ENCODE peak calls at places on chromosomes 13 and 19, in nine cellular contexts. Q is mammary epithelial cell, C is lower lobe of right lung, Z is A549, R is fibroblast of lung, N is GM23338, S is psoas muscle, G is uterus, W is stomach. J is an unnamed sample. For H3K4me1, the result is how much of the 10 kb centered on the place peaks cover.

GRCh38 chr19:3224346-3225325 is at the start of gene CELF5:
- DNase-seq in Q (no peak), C (no peak), Z (peak), R (no peak), N (peak), S (no peak), G (no peak), W (peak), J (no peak)

GRCh38 chr19:30066781-30067759 is 125.0 kb downstream of the URI1 start:
- DNase-seq in Q (no peak), C (peak), Z (no peak), R (no peak), N (no peak), S (no peak), G (no peak), W (peak), J (no peak)

GRCh38 chr13:32087955-32088747 is 56.6 kb downstream of the FRY start:
- DNase-seq in Q (no peak), C (no peak), Z (no peak), R (peak), N (no peak), S (no peak), G (no peak), W (no peak), J (no peak)

GRCh38 chr13:43377149-43377548 is 353.8 kb downstream of the DNAJC15 start:
- DNase-seq in Q (no peak), C (no peak), Z (no peak), R (peak), N (no peak), S (peak), G (no peak), W (no peak), J (no peak)

GRCh38 chr13:35765387-35765786 is 288.9 kb upstream of the MAB21L1 start:
- DNase-seq in Q (no peak), C (no peak), Z (no peak), R (no peak), N (no peak), S (no peak), G (no peak), W (no peak), J (no peak)

GRCh38 chr19:11268783-11269267 is 6.5 kb upstream of the DOCK6 start:
- DNase-seq in Q (peak), C (peak), Z (no peak), R (peak), N (no peak), S (peak), G (peak), W (peak), J (peak)

GRCh38 chr19:1223018-1223855 is 14.6 kb downstream of the CBARP start:
- DNase-seq in Q (no peak), C (no peak), Z (no peak), R (peak), N (peak), S (peak), G (no peak), W (no peak), J (no peak)

GRCh38 chr13:38099751-38100150 is 230.2 kb upstream of the TRPC4 start:
- DNase-seq in Q (no peak), C (no peak), Z (no peak), R (no peak), N (no peak), S (no peak), G (no peak), W (no peak), J (no peak)

GRCh38 chr19:29086646-29087045 is 126.3 kb downstream of the UQCRFS1 start:
- DNase-seq in Q (no peak), C (no peak), Z (no peak), R (no peak), N (no peak), S (no peak), G (no peak), W (no peak), J (no peak)

DNA sequence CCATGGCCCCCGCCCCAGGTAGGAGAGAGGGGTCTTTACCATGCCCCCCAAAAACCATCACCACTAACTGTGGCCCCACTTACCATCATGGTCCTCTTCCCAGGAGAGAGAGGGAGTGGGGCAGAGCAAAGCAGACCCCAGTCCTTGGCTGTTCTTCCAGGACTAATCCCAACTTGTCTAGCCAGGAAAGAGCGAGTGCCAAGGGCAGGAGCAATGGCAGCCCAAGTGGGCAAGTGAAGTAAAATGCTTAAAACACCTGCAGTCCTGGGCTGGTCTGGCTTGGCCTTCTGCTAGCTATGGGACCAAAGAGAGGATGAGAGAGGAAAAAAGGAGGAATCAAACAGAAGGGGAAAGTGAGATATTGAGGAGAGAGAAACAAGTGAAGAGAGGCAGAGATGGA is 17.9 kb downstream of the ZSWIM4 start:
- DNase-seq in Q (no peak), C (no peak), Z (no peak), R (no peak), N (no peak), S (no peak), G (no peak), W (no peak), J (no peak)
- H3K4me1 ChIP-seq in Q (under half), C (under half), Z (under half), R (under half), N (under half), S (under half), G (under half), W (under half), J (under half)

DNA sequence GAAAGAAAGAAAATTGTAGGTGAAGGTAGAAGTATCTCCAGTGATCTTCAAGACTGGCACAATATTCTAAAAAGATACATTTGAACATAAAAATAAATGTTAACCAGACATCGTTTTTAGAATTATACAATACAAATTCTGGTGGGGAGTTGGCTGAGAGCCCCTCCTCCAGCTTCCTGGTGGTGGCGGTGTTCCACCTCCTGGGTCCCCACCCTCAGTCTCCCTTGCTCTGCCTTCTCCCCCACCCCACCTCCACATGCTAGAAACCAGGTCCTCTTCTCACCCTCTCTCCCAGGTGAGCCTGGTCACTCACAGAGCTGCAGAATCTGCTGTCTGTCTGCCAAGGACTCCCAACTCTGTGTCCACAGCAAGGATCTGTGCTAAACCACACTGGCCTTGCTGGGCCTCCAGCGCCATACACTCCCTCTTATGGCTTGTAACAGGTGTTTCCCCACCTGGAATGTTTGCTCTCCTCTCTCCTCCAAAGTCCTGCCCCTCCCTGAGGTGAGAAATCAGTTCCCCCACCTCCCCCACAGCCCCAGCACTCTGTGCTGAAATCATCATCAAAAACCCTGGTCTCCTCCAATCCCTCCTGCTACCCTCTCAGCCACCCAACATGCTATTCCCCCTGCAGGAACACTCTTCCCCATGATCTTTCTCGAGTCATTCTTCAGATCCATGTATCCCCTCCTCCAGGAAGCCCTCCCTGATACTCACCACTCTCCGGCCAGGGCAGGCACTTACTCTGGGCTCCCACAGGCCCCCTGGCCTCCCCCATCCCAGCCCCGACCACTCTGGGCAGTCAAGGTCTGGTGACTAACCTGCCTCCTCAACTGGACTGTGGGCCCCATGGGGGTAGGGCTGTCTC is 20.5 kb upstream of the CYP2S1 start:
- DNase-seq in Q (no peak), C (peak), Z (no peak), R (no peak), N (no peak), S (no peak), G (no peak), W (peak), J (no peak)
- TF ChIP-seq CTCF in Q (no peak), C (no peak), Z (peak), R (no peak), N (peak), S (no peak), G (no peak), W (no peak), J (no peak)

GRCh38 chr13:106099765-106100164 is 435.7 kb downstream of the EFNB2 start:
- DNase-seq in Q (no peak), C (no peak), Z (no peak), R (no peak), N (no peak), S (no peak), G (no peak), W (no peak), J (no peak)
- H3K4me1 ChIP-seq in Q (under half), C (under half), Z (half or more), R (under half), N (under half), S (under half), G (under half), W (under half), J (under half)

DNA sequence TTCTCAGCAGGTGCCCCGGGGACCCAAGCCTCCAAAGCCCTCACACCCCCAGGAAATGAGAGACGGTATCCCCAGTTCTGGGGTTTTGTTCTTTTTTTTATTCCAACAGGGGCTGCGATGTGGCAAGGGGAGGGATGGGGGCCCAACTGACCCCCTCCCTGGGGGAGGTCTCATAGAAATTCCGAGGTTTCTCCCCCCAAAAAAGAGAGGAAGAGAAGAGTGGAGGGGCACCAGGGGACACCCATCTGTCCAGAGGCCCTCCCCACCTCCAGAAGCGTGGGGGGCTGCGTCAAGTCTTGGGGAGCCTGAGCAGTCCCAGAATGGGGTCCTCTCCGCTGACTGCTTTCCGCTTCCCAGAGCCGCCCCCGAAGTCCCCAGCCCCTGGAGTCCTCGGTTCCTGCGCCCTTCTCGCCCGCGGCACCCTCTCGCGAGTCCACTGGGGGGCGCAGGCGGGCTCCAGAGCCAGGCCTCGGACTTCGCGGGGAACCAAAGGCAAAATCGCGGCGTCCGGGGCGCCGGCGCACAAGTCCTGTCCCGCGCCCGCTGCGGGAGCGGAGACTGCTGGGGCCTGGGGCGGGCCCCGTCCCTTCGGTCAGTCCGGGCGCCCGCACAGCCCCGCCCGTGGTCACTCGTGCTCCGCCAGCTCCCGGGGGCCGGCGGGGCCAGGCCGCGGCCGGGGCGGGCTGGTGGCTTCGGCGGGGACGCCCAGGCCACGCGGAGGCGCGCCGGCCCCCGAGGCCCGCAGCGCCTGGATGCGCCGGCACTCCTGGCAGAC is 4.4 kb upstream of the ATP1A3 start:
- DNase-seq in Q (no peak), C (no peak), Z (peak), R (peak), N (peak), S (no peak), G (no peak), W (peak), J (no peak)
- TF ChIP-seq CTCF in Q (peak), C (peak), Z (peak), R (peak), N (peak), S (peak), G (no peak), W (peak), J (peak)

GRCh38 chr19:36009633-36010379 is 1.2 kb upstream of the SYNE4 start:
- DNase-seq in Q (no peak), C (no peak), Z (no peak), R (no peak), N (no peak), S (no peak), G (no peak), W (no peak), J (no peak)

GRCh38 chr19:36009220-36009619 is 607 bp upstream of the SYNE4 start:
- DNase-seq in Q (no peak), C (peak), Z (peak), R (peak), N (peak), S (peak), G (peak), W (peak), J (peak)

GRCh38 chr19:36010402-36010801 is 1.8 kb upstream of the SYNE4 start:
- DNase-seq in Q (no peak), C (no peak), Z (no peak), R (no peak), N (no peak), S (no peak), G (no peak), W (no peak), J (no peak)

GRCh38 chr19:36006955-36007354 is 1.7 kb downstream of the SYNE4 start:
- DNase-seq in Q (no peak), C (no peak), Z (no peak), R (no peak), N (no peak), S (no peak), G (no peak), W (no peak), J (no peak)

DNA sequence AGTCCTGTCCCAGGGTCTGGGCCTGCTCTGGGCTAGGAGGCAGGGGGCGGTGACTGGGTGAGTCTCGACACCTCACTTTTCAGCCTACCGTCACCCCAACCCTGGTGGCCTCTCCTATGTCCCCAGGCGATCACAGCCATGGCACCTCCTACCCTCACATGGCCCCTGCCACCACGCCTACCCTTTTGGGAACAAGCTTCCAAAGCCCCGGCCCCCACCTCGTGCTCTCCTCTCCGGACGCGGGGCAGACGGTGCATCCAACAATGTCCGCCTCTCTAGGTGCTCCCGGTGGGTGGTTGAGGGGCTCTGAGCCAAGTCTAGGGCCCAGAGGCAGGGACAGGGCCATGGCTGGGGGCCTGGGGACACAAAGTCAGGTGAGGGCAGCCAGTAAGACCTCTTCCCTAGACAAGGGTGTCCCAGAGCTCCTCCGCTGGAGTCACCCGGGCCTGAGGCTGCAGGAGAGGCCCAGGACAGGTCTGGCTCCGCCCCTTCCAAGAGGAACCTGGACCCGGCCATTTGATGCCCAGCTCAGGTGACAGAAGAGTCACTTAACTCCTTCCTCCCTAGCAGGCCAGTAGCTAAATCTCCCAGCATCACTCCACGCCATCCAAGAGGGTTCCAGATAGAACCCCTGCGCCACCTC is at the start of gene SYNE4:
- DNase-seq in Q (no peak), C (peak), Z (no peak), R (no peak), N (peak), S (no peak), G (no peak), W (peak), J (no peak)
- H3K4me1 ChIP-seq in Q (under half), C (under half), Z (under half), R (under half), N (under half), S (under half), G (under half), W (under half), J (under half)

GRCh38 chr13:28485097-28485496 is 9.8 kb downstream of the FLT1 start:
- DNase-seq in Q (no peak), C (no peak), Z (no peak), R (no peak), N (no peak), S (no peak), G (no peak), W (no peak), J (no peak)

GRCh38 chr13:28485551-28485950 is 9.4 kb downstream of the FLT1 start:
- DNase-seq in Q (no peak), C (no peak), Z (no peak), R (no peak), N (peak), S (no peak), G (no peak), W (no peak), J (no peak)

GRCh38 chr13:28483313-28483931 is 11.5 kb downstream of the FLT1 start:
- DNase-seq in Q (no peak), C (no peak), Z (no peak), R (no peak), N (no peak), S (no peak), G (no peak), W (no peak), J (no peak)

GRCh38 chr13:28488376-28489005 is 6.4 kb downstream of the FLT1 start:
- DNase-seq in Q (no peak), C (no peak), Z (no peak), R (no peak), N (no peak), S (no peak), G (no peak), W (no peak), J (no peak)

GRCh38 chr13:28486144-28486543 is 8.8 kb downstream of the FLT1 start:
- DNase-seq in Q (no peak), C (no peak), Z (no peak), R (no peak), N (no peak), S (no peak), G (no peak), W (no peak), J (no peak)
- TF ChIP-seq CTCF in Q (no peak), C (no peak), Z (no peak), R (no peak), N (no peak), S (no peak), G (no peak), W (no peak), J (no peak)

GRCh38 chr13:101514695-101515275 is 62.3 kb downstream of the ITGBL1 start:
- DNase-seq in Q (peak), C (no peak), Z (peak), R (peak), N (peak), S (no peak), G (no peak), W (no peak), J (no peak)

GRCh38 chr13:101515504-101515903 is 63.0 kb downstream of the ITGBL1 start:
- DNase-seq in Q (no peak), C (no peak), Z (no peak), R (no peak), N (no peak), S (no peak), G (no peak), W (no peak), J (no peak)

GRCh38 chr13:101512650-101513049 is 60.2 kb downstream of the ITGBL1 start:
- DNase-seq in Q (no peak), C (no peak), Z (no peak), R (peak), N (no peak), S (no peak), G (no peak), W (no peak), J (no peak)

GRCh38 chr13:101516262-101516661 is 63.8 kb downstream of the ITGBL1 start:
- DNase-seq in Q (no peak), C (no peak), Z (no peak), R (no peak), N (no peak), S (no peak), G (no peak), W (no peak), J (no peak)

GRCh38 chr13:101514100-101514499 is 61.6 kb downstream of the ITGBL1 start:
- DNase-seq in Q (no peak), C (no peak), Z (no peak), R (no peak), N (no peak), S (no peak), G (no peak), W (no peak), J (no peak)
- H3K4me1 ChIP-seq in Q (under half), C (under half), Z (under half), R (under half), N (under half), S (under half), G (under half), W (under half), J (under half)

DNA sequence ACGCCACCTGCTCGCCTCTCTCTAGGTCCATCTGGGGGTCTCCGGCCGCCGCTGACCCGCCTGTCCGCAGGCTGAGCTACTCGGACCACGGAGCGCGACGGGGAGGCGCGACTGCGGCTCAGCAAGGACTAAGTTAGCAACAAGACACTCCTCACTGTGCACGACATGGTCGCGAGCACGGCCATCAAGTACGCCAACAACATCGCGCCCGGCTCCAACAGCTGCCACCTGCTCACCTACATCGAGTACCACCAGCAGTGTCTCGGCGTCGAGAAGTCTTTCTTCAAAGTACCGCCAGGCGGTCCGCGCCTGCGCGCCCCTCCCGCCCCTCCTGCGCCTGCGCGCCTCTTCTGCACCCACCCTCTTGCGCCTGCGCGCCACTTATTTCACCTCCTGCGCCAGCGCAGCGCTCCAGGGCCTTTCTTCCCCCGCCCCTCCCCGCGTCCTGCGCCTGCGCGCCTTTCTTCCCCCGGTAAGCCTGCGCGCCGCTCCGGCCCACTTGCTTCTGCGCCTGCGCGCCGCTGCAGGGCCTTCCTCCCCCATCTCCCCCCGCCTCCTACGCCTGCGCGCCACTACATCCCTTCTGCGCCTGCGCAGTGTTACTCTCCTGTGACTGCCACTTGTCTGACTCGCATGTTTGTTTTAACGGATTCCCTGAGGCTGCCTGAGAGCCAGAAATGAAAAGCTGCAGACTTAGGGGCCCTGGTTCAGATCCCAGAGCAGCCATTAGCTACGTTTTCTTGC is 63.9 kb downstream of the ACSBG2 start:
- DNase-seq in Q (peak), C (peak), Z (peak), R (peak), N (peak), S (peak), G (peak), W (peak), J (peak)
- TF ChIP-seq CTCF in Q (peak), C (peak), Z (no peak), R (peak), N (no peak), S (peak), G (peak), W (no peak), J (peak)

J was measured in right atrium auricular region.